ENCODE peak calls at places on chromosomes 5 and 9, in six cellular contexts. B, W, A, Q, R and V are unnamed samples.

GRCh38 chr9:130343445-130343918 is 77.9 kb downstream of the HMCN2 start:
- DNase-seq in B (peak; percentile 91), W (no peak), A (peak; percentile 45), Q (peak; percentile 40), R (no peak), V (no peak)

GRCh38 chr9:124010665-124011321 is 775 bp upstream of the LHX2 start:
- DNase-seq in B (peak; percentile 86), W (peak; percentile 72), A (peak; percentile 44), Q (no peak), R (no peak), V (peak; percentile 40)

GRCh38 chr9:127333326-127334064 is 63.5 kb upstream of the SLC2A8 start:
- DNase-seq in B (no peak), W (no peak), A (no peak), Q (no peak), R (no peak), V (no peak)

GRCh38 chr5:94830520-94830919 is 212.1 kb downstream of the SLF1 start:
- DNase-seq in B (no peak), W (no peak), A (no peak), Q (no peak), R (no peak), V (no peak)

GRCh38 chr5:150077060-150077459 is 9.3 kb downstream of the CSF1R start:
- DNase-seq in B (peak; percentile 31), W (peak; percentile 42), A (no peak), Q (no peak), R (no peak), V (no peak)

GRCh38 chr5:89313804-89314588 is 431.0 kb upstream of the MEF2C start:
- DNase-seq in B (no peak), W (no peak), A (peak; percentile 74), Q (no peak), R (no peak), V (peak; percentile 52)

GRCh38 chr9:34591091-34591910 is 1.8 kb upstream of the CNTFR start:
- DNase-seq in B (peak; percentile 97), W (peak; percentile 97), A (peak; percentile 94), Q (peak; percentile 89), R (peak; percentile 82), V (peak; percentile 63)

GRCh38 chr9:1647776-1648175 is 367.4 kb upstream of the SMARCA2 start:
- DNase-seq in B (no peak), W (no peak), A (no peak), Q (no peak), R (no peak), V (peak; percentile 75)

GRCh38 chr5:157280511-157280910 is 14.6 kb downstream of the CYFIP2 start:
- DNase-seq in B (no peak), W (no peak), A (no peak), Q (no peak), R (no peak), V (no peak)

GRCh38 chr5:153445875-153446567 is 44.4 kb upstream of the GRIA1 start:
- DNase-seq in B (no peak), W (peak; percentile 74), A (peak; percentile 55), Q (no peak), R (peak; percentile 27), V (peak; percentile 41)

GRCh38 chr9:129170229-129170628 is 7.8 kb downstream of the IER5L start:
- DNase-seq in B (no peak), W (no peak), A (peak; percentile 47), Q (no peak), R (no peak), V (no peak)

GRCh38 chr5:96151891-96152290 is 190.2 kb upstream of the ELL2 start:
- DNase-seq in B (no peak), W (no peak), A (no peak), Q (no peak), R (no peak), V (no peak)

GRCh38 chr9:23698161-23698560 is 127.9 kb downstream of the ELAVL2 start:
- DNase-seq in B (no peak), W (no peak), A (no peak), Q (no peak), R (no peak), V (no peak)

GRCh38 chr9:96612105-96612965 is 7.3 kb downstream of the CDC14B start:
- DNase-seq in B (peak; percentile 55), W (peak; percentile 78), A (peak; percentile 93), Q (no peak), R (peak; percentile 74), V (peak; percentile 64)

GRCh38 chr5:24365406-24365805 is 279.4 kb downstream of the CDH10 start:
- DNase-seq in B (no peak), W (no peak), A (no peak), Q (no peak), R (no peak), V (no peak)

GRCh38 chr5:23139338-23140171 is 286.4 kb upstream of the CDH12 start:
- DNase-seq in B (no peak), W (no peak), A (peak; percentile 14), Q (no peak), R (no peak), V (no peak)

GRCh38 chr9:37034320-37034937 is 361 bp upstream of the PAX5 start:
- DNase-seq in B (peak; percentile 83), W (peak; percentile 77), A (peak; percentile 33), Q (no peak), R (no peak), V (no peak)

GRCh38 chr9:122192261-122192875 is 32.7 kb downstream of the MORN5 start:
- DNase-seq in B (no peak), W (no peak), A (no peak), Q (no peak), R (no peak), V (no peak)

GRCh38 chr5:173078878-173079277 is 22.7 kb downstream of the CREBRF start:
- DNase-seq in B (no peak), W (no peak), A (no peak), Q (no peak), R (no peak), V (no peak)

DNA sequence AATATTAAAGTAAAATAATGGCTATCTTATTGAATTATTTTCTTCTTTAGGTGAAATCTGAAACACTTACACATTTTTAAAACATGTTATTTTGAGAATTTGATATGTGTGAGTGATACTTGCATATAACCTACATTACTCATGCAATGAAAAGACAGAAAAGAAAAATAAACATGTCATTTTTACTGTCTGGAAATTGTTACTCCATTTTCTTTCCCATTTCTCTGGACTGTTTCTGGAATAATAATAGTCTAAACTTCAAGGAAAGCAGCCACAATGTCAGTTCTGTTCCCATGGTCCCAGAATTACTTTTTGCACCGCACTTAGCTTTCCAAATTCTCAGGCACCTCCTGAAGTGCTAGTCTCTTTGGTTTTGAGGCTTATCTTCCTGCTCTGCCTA is 145.5 kb downstream of the PRR16 start:
- DNase-seq in B (no peak), W (no peak), A (peak; percentile 58), Q (no peak), R (no peak), V (no peak)
- H3K36me3 ChIP-seq in B (no peaks in the 10 kb centered on the region), W (no peaks in the 10 kb centered on the region), A (no peaks in the 10 kb centered on the region), Q (no peaks in the 10 kb centered on the region), R (no peaks in the 10 kb centered on the region), V (no peaks in the 10 kb centered on the region)

GRCh38 chr5:10409504-10409903 is 32.2 kb upstream of the ROPN1L start:
- DNase-seq in B (no peak), W (no peak), A (no peak), Q (no peak), R (no peak), V (no peak)
- H3K36me3 ChIP-seq in B (peaks cover 90% of the 10 kb centered on the region), W (peaks cover 16% of the 10 kb centered on the region), A (peaks cover 94% of the 10 kb centered on the region), Q (no peaks in the 10 kb centered on the region), R (peaks cover 1% of the 10 kb centered on the region), V (peaks cover 99% of the 10 kb centered on the region)

GRCh38 chr5:138909734-138910133 is 34.6 kb upstream of the LRRTM2 start:
- DNase-seq in B (no peak), W (no peak), A (no peak), Q (no peak), R (no peak), V (no peak)
- H3K36me3 ChIP-seq in B (peaks cover 66% of the 10 kb centered on the region), W (peaks cover 1% of the 10 kb centered on the region), A (peaks cover 52% of the 10 kb centered on the region), Q (no peaks in the 10 kb centered on the region), R (no peaks in the 10 kb centered on the region), V (peaks cover 72% of the 10 kb centered on the region)

DNA sequence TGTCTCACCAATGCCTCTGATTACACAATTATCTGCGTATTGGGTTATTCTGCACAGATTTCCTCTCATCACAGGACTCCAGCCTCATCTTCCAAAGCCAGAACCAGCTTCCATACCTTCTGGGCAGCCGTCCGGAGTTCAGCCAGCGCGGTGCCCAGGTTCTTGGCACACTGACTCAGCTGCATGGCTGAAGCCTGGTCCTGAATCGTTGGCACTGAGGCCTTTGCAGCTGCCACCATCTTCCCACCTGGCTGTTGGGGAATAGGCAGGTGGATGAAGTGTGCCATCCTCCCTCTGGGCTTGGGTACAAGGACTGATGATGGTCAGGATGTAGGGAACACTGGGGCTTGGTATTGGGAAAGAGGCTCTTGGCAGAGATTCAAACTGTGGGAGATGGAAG is 17.9 kb downstream of the TLN1 start:
- DNase-seq in B (no peak), W (peak; percentile 59), A (no peak), Q (no peak), R (no peak), V (no peak)
- H3K36me3 ChIP-seq in B (peaks cover 93% of the 10 kb centered on the region), W (peaks cover 51% of the 10 kb centered on the region), A (peaks cover 96% of the 10 kb centered on the region), Q (no peaks in the 10 kb centered on the region), R (peaks cover 18% of the 10 kb centered on the region), V (peaks cover 95% of the 10 kb centered on the region)

GRCh38 chr5:29218829-29219228 is 1974.7 kb upstream of the CDH6 start:
- DNase-seq in B (no peak), W (no peak), A (no peak), Q (no peak), R (no peak), V (no peak)
- H3K36me3 ChIP-seq in B (no peaks in the 10 kb centered on the region), W (no peaks in the 10 kb centered on the region), A (no peaks in the 10 kb centered on the region), Q (no peaks in the 10 kb centered on the region), R (no peaks in the 10 kb centered on the region), V (no peaks in the 10 kb centered on the region)

DNA sequence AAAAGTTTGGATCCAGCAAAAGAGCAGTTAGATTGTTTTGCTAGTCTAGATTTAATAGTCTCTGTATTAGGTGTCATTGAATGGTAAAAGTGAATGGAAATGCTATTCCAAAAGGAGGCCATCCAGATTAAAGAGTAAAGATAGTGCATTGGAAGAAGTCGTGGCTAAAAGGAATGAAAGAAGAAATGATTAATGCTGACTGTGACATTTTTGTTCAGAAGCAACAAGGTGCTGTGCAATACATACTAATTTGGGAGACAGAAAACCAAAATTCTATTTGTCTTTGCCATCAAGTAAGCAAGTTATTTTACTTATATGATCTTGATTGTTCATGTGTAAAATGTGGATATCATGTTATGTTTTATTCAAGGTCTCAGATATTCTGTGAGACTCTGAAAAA is 85.1 kb downstream of the GPBP1 start:
- DNase-seq in B (no peak), W (no peak), A (no peak), Q (no peak), R (no peak), V (no peak)
- H3K36me3 ChIP-seq in B (peaks cover 92% of the 10 kb centered on the region), W (peaks cover 2% of the 10 kb centered on the region), A (peaks cover 50% of the 10 kb centered on the region), Q (no peaks in the 10 kb centered on the region), R (no peaks in the 10 kb centered on the region), V (peaks cover 66% of the 10 kb centered on the region)